ENCODE peak calls at places on chromosomes 1 and 21, in four cellular contexts. I is K562, G is HepG2, X is A549. E is an unnamed sample.

GRCh38 chr21:44677881-44678280 is 4.1 kb downstream of the KRTAP12-1 start:
- DNase-seq in I (no peak), G (no peak), X (no peak), E (no peak)

GRCh38 chr1:51863384-51863783 is 15.1 kb downstream of the NRDC start:
- DNase-seq in I (no peak), G (no peak), X (no peak), E (no peak)

GRCh38 chr1:17143760-17144159 is 24.5 kb upstream of the PADI2 start:
- DNase-seq in I (no peak), G (no peak), X (no peak), E (no peak)

GRCh38 chr1:214700381-214700780 is 97.4 kb downstream of the CENPF start:
- DNase-seq in I (no peak), G (no peak), X (no peak), E (no peak)

GRCh38 chr1:160494620-160495019 is 28.4 kb downstream of the SLAMF6 start:
- DNase-seq in X (peak; percentile 21), G (peak; percentile 20), I (no peak), E (no peak)

GRCh38 chr1:93177991-93178390 is 2.2 kb downstream of the TMED5 start:
- DNase-seq in G (no peak), I (peak; percentile 16), X (no peak), E (peak; percentile 44)

GRCh38 chr1:30328100-30328370 is 395.4 kb downstream of the MATN1 start:
- DNase-seq in I (no peak), G (no peak), X (no peak), E (no peak)

GRCh38 chr1:3779912-3780416 is 7.4 kb downstream of the SMIM1 start:
- DNase-seq in X (no peak), I (no peak), G (no peak), E (no peak)

GRCh38 chr21:45322960-45323461 is 35.3 kb upstream of the POFUT2 start:
- DNase-seq in I (peak; percentile 51), G (no peak), X (peak; percentile 71), E (no peak)

GRCh38 chr1:9279172-9279840 is 13.4 kb upstream of the SPSB1 start:
- DNase-seq in G (peak; percentile 54), I (no peak), X (no peak), E (peak; percentile 55)

GRCh38 chr1:227890451-227891222 is 57.1 kb downstream of the WNT9A start:
- DNase-seq in X (no peak), G (no peak), I (no peak), E (no peak)

GRCh38 chr1:116916533-116917460 is 7.1 kb downstream of the PTGFRN start:
- DNase-seq in X (no peak), I (no peak), G (peak; percentile 72), E (no peak)

GRCh38 chr1:43171312-43171875 is 696 bp downstream of the EBNA1BP2 start:
- DNase-seq in X (no peak), G (no peak), I (no peak), E (peak; percentile 1)

GRCh38 chr1:60427701-60428100 is 354.1 kb upstream of the C1orf87 start:
- DNase-seq in I (no peak), G (no peak), X (no peak), E (no peak)

GRCh38 chr1:185813401-185813979 is 79.3 kb downstream of the HMCN1 start:
- DNase-seq in G (peak; percentile 24), X (peak; percentile 63), I (peak; percentile 13), E (peak; percentile 73)

GRCh38 chr1:43446881-43447835 is 6.6 kb downstream of the HYI start:
- DNase-seq in I (no peak), G (no peak), X (no peak), E (no peak)

GRCh38 chr1:30652151-30652915 is 71.1 kb downstream of the MATN1 start:
- DNase-seq in G (no peak), X (no peak), I (no peak), E (no peak)

GRCh38 chr1:25799758-25800537 is at the start of gene SELENON:
- DNase-seq in I (peak; percentile 95), G (peak; percentile 20), X (no peak), E (peak; percentile 28)

GRCh38 chr21:31482460-31482859 is 138.4 kb upstream of the TIAM1 start:
- DNase-seq in X (no peak), I (no peak), G (no peak), E (no peak)

GRCh38 chr1:32231843-32232432 is 9.7 kb downstream of the EIF3I start:
- DNase-seq in G (no peak), X (no peak), I (no peak), E (no peak)

GRCh38 chr1:150612014-150612345 is 17.4 kb downstream of the ENSA start:
- DNase-seq in I (no peak), G (no peak), X (no peak), E (no peak)

GRCh38 chr1:31955917-31956736 is 18.0 kb upstream of the PTP4A2 start:
- DNase-seq in I (peak; percentile 81), G (peak; percentile 70), X (peak; percentile 95), E (peak; percentile 100)

GRCh38 chr1:51570063-51570720 is 46.7 kb upstream of the OSBPL9 start:
- DNase-seq in I (no peak), X (no peak), G (no peak), E (no peak)

GRCh38 chr1:116496380-116496779 is 74.4 kb downstream of the CD58 start:
- DNase-seq in X (no peak), G (peak; percentile 75), I (no peak), E (peak; percentile 27)

GRCh38 chr1:228340686-228341449 is 65.8 kb downstream of the TRIM11 start:
- DNase-seq in G (no peak), X (no peak), I (peak; percentile 88), E (no peak)

GRCh38 chr21:33254766-33255165 is 11.4 kb upstream of the IL10RB start:
- DNase-seq in I (no peak), X (no peak), G (no peak), E (no peak)

GRCh38 chr1:231177226-231177625 is 15.4 kb downstream of the TRIM67 start:
- DNase-seq in X (no peak), G (no peak), I (no peak), E (no peak)

GRCh38 chr1:116513956-116514355 is 56.9 kb downstream of the CD58 start:
- DNase-seq in X (no peak), I (no peak), G (no peak), E (no peak)

GRCh38 chr1:229887043-229887822 is 179.8 kb upstream of the GALNT2 start:
- DNase-seq in I (no peak), X (peak; percentile 13), G (no peak), E (no peak)

GRCh38 chr1:199269241-199269640 is 630.4 kb downstream of the PTPRC start:
- DNase-seq in G (no peak), I (no peak), X (no peak), E (peak; percentile 20)

GRCh38 chr21:31509108-31510017 is 150.1 kb upstream of the SOD1 start:
- DNase-seq in G (peak; percentile 18), X (peak; percentile 56), I (peak; percentile 72), E (no peak)

DNA sequence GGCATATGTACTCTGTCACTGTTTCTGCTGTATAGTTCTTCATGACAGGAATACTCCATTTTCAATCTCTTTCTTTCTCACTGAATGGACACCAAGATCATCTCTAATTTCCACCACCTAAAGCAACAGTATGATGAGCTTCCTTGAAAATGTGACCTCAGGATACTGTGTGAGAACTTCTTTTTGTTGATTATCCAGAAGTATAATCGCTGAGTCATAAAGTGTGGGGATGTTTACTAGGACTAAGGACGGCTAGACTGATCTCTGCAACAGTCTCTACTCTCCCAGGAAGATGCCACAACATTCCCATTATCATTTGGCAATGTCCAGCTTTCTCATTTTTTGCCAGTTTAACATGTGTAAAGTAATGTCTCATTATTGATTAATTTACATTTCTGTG is 70.3 kb downstream of the TNFSF18 start:
- DNase-seq in I (no peak), G (peak; percentile 2), X (peak; percentile 80), E (peak; percentile 76)
- TF ChIP-seq MAZ in I (no peak), G (no peak), X (no peak), E (no peak)

DNA sequence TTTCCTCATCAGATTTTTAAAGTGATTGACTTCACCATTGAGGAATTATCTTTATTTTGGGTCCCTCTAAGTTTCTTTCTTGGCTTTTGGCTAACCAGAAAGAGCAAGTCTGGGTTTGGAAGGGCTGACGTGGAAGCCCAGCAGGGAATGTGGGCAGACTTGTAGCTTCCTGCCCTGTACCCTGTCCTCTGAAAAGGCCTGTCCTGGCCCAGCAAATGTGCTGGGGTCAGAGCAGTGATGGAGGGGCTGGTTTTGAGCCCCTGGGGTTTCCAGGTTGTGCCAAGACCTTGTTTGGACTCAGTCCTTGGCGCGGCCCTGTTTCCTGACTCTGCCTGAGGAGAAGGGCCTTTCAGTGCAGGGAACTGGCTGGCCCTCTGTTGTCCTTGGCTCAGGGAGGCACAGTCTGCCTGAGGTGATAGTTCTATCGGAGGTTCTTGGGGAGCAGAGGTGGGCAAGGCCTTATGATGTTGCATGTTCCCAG is 72.1 kb downstream of the UCK2 start:
- DNase-seq in I (no peak), X (no peak), G (no peak), E (peak; percentile 23)
- TF ChIP-seq CEBPB in I (no peak), X (no peak), G (no peak), E (no peak)

GRCh38 chr1:27137544-27138075 is 17.3 kb downstream of the SLC9A1 start:
- DNase-seq in G (peak; percentile 14), X (no peak), I (peak; percentile 67), E (no peak)
- TF ChIP-seq MAZ in G (no peak), X (no peak), I (no peak), E (no peak)

GRCh38 chr1:95098196-95098595 is 19.0 kb upstream of the TLCD4 start:
- DNase-seq in I (no peak), X (no peak), G (no peak), E (peak; percentile 49)
- TF ChIP-seq CEBPB in I (no peak), X (no peak), G (no peak), E (no peak)

GRCh38 chr1:109772658-109773202 is 9.0 kb upstream of the EPS8L3 start:
- DNase-seq in X (no peak), I (no peak), G (no peak), E (no peak)
- TF ChIP-seq MAZ in X (no peak), I (no peak), G (no peak), E (no peak)

DNA sequence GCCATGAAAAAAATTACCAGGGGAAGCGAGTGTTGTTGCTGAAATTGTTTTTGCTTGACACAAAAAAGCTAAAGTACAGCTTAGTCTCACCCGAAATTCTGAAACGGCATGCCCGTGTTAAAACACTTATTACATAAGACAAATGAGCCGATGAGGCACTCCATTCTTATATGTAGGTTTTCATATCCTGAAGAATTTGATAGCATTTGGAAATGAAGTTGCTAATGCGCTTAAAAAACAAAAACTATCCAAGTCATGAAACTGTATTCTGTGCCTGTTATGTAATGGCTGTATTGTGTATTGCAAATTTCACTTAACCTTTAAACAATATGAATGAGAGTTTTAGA is 1.4 kb upstream of the NRIP1 start:
- DNase-seq in G (no peak), I (no peak), X (no peak), E (no peak)
- TF ChIP-seq CEBPB in G (no peak), I (no peak), X (no peak), E (no peak)

DNA sequence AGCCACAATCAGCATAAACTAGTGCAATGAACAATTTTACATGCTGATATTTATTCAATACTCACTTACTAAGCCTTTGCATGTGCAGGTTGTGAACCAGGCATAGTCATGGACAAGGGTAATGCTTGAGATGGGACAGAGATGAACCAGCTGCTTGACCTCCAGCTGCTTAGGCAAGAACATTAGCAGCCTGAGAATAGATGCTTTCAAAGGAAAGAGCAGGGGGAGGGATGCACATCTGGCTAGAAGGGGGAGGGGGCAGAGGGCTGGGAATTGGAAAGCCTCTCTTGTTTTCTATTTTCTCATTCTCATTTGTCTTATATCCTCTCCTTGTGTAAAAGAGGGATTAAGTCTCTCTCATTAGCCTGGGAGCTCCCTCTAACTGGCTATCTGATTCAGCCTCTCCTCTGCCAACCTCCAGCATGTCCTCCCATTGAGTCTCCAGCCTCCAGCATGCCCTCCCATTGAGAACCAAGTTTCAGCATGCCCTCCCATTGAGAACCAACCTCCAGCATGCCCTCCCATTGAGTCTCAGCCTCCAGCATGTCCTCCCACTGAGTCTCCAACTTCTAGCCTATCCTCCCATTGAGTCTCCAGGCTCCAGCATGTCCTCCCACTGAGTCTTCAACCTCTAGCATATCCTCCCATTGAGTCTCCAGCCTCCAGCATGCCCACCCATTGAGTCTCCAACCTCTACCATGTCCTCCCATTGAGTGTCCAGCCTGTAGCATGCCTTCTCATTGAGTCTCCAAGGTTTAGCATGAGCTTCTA is 38.4 kb upstream of the TRABD2B start:
- DNase-seq in I (no peak), G (no peak), X (no peak), E (no peak)
- TF ChIP-seq MAZ in I (no peak), G (no peak), X (no peak), E (no peak)

E was measured in IMR-90.